ENCODE peak calls at places on chromosomes 16 and 17, in nine cellular contexts. One of them, this sample, is unnamed.

GRCh38 chr17:73423806-73424205 is 112.0 kb upstream of the CDC42EP4 start:
- DNase-seq in stomach: no peak
- DNase-seq in tibial artery: no peak
- DNase-seq in CD4-positive, CD25-positive, alpha-beta regulatory T cell: no peak
- DNase-seq in gastrocnemius medialis: no peak
- DNase-seq in HAP-1: no peak
- DNase-seq in lung: no peak
- DNase-seq in CD8-positive, alpha-beta memory T cell: no peak
- DNase-seq in hepatocyte: no peak
- DNase-seq in this sample: no peak

GRCh38 chr17:29710891-29711418 is 88.2 kb upstream of the CORO6 start:
- DNase-seq in gastrocnemius medialis: peak; percentile 30
- DNase-seq in stomach: no peak
- DNase-seq in lung: no peak
- DNase-seq in hepatocyte: peak; percentile 48
- DNase-seq in HAP-1: no peak
- DNase-seq in tibial artery: peak; percentile 28
- DNase-seq in CD4-positive, CD25-positive, alpha-beta regulatory T cell: no peak
- DNase-seq in CD8-positive, alpha-beta memory T cell: no peak
- DNase-seq in this sample: no peak

GRCh38 chr17:31327534-31328526 is 6.4 kb upstream of the EVI2A start:
- DNase-seq in gastrocnemius medialis: no peak
- DNase-seq in stomach: no peak
- DNase-seq in hepatocyte: no peak
- DNase-seq in HAP-1: no peak
- DNase-seq in tibial artery: no peak
- DNase-seq in lung: no peak
- DNase-seq in CD4-positive, CD25-positive, alpha-beta regulatory T cell: no peak
- DNase-seq in CD8-positive, alpha-beta memory T cell: no peak
- DNase-seq in this sample: no peak

GRCh38 chr17:49984283-49984682 is 10.7 kb downstream of the DLX3 start:
- DNase-seq in HAP-1: no peak
- DNase-seq in CD4-positive, CD25-positive, alpha-beta regulatory T cell: no peak
- DNase-seq in tibial artery: no peak
- DNase-seq in stomach: no peak
- DNase-seq in hepatocyte: no peak
- DNase-seq in gastrocnemius medialis: no peak
- DNase-seq in CD8-positive, alpha-beta memory T cell: no peak
- DNase-seq in lung: no peak
- DNase-seq in this sample: no peak

GRCh38 chr17:35448899-35449227 is 297 bp upstream of the SLFN13 start:
- DNase-seq in lung: no peak
- DNase-seq in hepatocyte: no peak
- DNase-seq in CD4-positive, CD25-positive, alpha-beta regulatory T cell: no peak
- DNase-seq in gastrocnemius medialis: no peak
- DNase-seq in CD8-positive, alpha-beta memory T cell: no peak
- DNase-seq in stomach: no peak
- DNase-seq in tibial artery: no peak
- DNase-seq in HAP-1: no peak
- DNase-seq in this sample: no peak

GRCh38 chr17:45812102-45812501 is 28.0 kb downstream of the CRHR1 start:
- DNase-seq in CD8-positive, alpha-beta memory T cell: no peak
- DNase-seq in HAP-1: no peak
- DNase-seq in tibial artery: no peak
- DNase-seq in lung: no peak
- DNase-seq in hepatocyte: no peak
- DNase-seq in gastrocnemius medialis: no peak
- DNase-seq in stomach: no peak
- DNase-seq in CD4-positive, CD25-positive, alpha-beta regulatory T cell: no peak
- DNase-seq in this sample: no peak

GRCh38 chr16:22423716-22424115 is 49.3 kb upstream of the CDR2 start:
- DNase-seq in stomach: no peak
- DNase-seq in lung: no peak
- DNase-seq in HAP-1: no peak
- DNase-seq in tibial artery: no peak
- DNase-seq in hepatocyte: no peak
- DNase-seq in CD4-positive, CD25-positive, alpha-beta regulatory T cell: no peak
- DNase-seq in gastrocnemius medialis: no peak
- DNase-seq in CD8-positive, alpha-beta memory T cell: no peak
- DNase-seq in this sample: no peak

GRCh38 chr17:45073414-45074070 is 12.4 kb downstream of the NMT1 start:
- DNase-seq in stomach: no peak
- DNase-seq in CD8-positive, alpha-beta memory T cell: no peak
- DNase-seq in HAP-1: no peak
- DNase-seq in CD4-positive, CD25-positive, alpha-beta regulatory T cell: no peak
- DNase-seq in tibial artery: peak; percentile 66
- DNase-seq in hepatocyte: peak; percentile 35
- DNase-seq in lung: no peak
- DNase-seq in gastrocnemius medialis: no peak
- DNase-seq in this sample: peak; percentile 43

GRCh38 chr17:49581645-49581992 is 5.9 kb downstream of the NXPH3 start:
- DNase-seq in CD4-positive, CD25-positive, alpha-beta regulatory T cell: no peak
- DNase-seq in HAP-1: no peak
- DNase-seq in CD8-positive, alpha-beta memory T cell: no peak
- DNase-seq in tibial artery: no peak
- DNase-seq in hepatocyte: no peak
- DNase-seq in lung: no peak
- DNase-seq in stomach: no peak
- DNase-seq in gastrocnemius medialis: no peak
- DNase-seq in this sample: no peak

GRCh38 chr16:19184823-19185509 is 16.9 kb downstream of the SYT17 start:
- DNase-seq in stomach: no peak
- DNase-seq in CD8-positive, alpha-beta memory T cell: no peak
- DNase-seq in gastrocnemius medialis: no peak
- DNase-seq in hepatocyte: no peak
- DNase-seq in HAP-1: no peak
- DNase-seq in tibial artery: no peak
- DNase-seq in CD4-positive, CD25-positive, alpha-beta regulatory T cell: no peak
- DNase-seq in lung: no peak
- DNase-seq in this sample: no peak

DNA sequence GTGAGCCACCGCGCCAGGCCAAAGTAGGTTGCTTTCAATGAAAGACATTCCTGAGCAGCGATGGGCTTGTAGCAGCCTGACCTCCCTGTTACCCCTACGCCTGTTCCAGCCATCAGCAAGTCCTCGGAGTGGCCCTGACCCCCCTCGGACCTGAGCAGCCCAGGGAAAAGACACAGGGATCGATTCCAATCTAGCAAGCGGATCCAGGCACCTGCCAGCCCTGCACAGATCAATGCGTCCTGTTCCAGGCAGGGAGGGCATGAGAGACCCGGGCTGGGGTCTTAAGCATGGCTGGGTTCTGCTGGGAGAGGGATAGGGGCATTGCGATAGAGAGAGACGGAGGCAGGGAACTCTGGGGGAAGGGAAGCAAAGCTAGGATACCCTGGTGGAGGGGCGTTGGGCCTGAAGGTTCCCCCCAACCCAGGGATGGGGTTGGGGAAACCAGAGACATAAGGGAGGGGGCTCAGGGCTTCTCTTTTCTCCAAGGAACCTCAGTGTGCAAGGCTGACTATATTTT is 21.9 kb downstream of the SRCIN1 start:
- DNase-seq in lung: no peak
- DNase-seq in tibial artery: no peak
- DNase-seq in hepatocyte: no peak
- DNase-seq in CD4-positive, CD25-positive, alpha-beta regulatory T cell: no peak
- DNase-seq in CD8-positive, alpha-beta memory T cell: no peak
- DNase-seq in gastrocnemius medialis: no peak
- DNase-seq in HAP-1: no peak
- DNase-seq in stomach: no peak
- DNase-seq in this sample: no peak
- H3K4me3 ChIP-seq in lung: no peak overlapping the region
- H3K4me3 ChIP-seq in tibial artery: no peak overlapping the region
- H3K4me3 ChIP-seq in hepatocyte: no peak overlapping the region
- H3K4me3 ChIP-seq in CD4-positive, CD25-positive, alpha-beta regulatory T cell: no peak overlapping the region
- H3K4me3 ChIP-seq in CD8-positive, alpha-beta memory T cell: no peak overlapping the region
- H3K4me3 ChIP-seq in gastrocnemius medialis: no peak overlapping the region
- H3K4me3 ChIP-seq in HAP-1: no peak overlapping the region
- H3K4me3 ChIP-seq in stomach: no peak overlapping the region
- H3K4me3 ChIP-seq in this sample: no peak overlapping the region

GRCh38 chr16:57481421-57481820 is 4.9 kb downstream of the DOK4 start:
- DNase-seq in tibial artery: no peak
- DNase-seq in stomach: no peak
- DNase-seq in CD8-positive, alpha-beta memory T cell: no peak
- DNase-seq in gastrocnemius medialis: no peak
- DNase-seq in HAP-1: no peak
- DNase-seq in hepatocyte: no peak
- DNase-seq in CD4-positive, CD25-positive, alpha-beta regulatory T cell: no peak
- DNase-seq in lung: no peak
- DNase-seq in this sample: peak; percentile 25
- H3K4me1 ChIP-seq in tibial artery: peaks cover 68% of the 10 kb centered on the region
- H3K4me1 ChIP-seq in stomach: peaks cover 82% of the 10 kb centered on the region
- H3K4me1 ChIP-seq in CD8-positive, alpha-beta memory T cell: peaks cover 15% of the 10 kb centered on the region
- H3K4me1 ChIP-seq in gastrocnemius medialis: no peaks in the 10 kb centered on the region
- H3K4me1 ChIP-seq in HAP-1: peaks cover 8% of the 10 kb centered on the region
- H3K4me1 ChIP-seq in hepatocyte: peaks cover 78% of the 10 kb centered on the region
- H3K4me1 ChIP-seq in CD4-positive, CD25-positive, alpha-beta regulatory T cell: peaks cover 15% of the 10 kb centered on the region
- H3K4me1 ChIP-seq in lung: no peaks in the 10 kb centered on the region
- H3K4me1 ChIP-seq in this sample: peaks cover 17% of the 10 kb centered on the region

GRCh38 chr16:13307255-13307654 is 405.9 kb downstream of the SHISA9 start:
- DNase-seq in lung: no peak
- DNase-seq in HAP-1: no peak
- DNase-seq in tibial artery: no peak
- DNase-seq in stomach: no peak
- DNase-seq in CD8-positive, alpha-beta memory T cell: no peak
- DNase-seq in hepatocyte: no peak
- DNase-seq in CD4-positive, CD25-positive, alpha-beta regulatory T cell: no peak
- DNase-seq in gastrocnemius medialis: no peak
- DNase-seq in this sample: no peak
- H3K27me3 ChIP-seq in lung: no peaks in the 10 kb centered on the region
- H3K27me3 ChIP-seq in HAP-1: no peaks in the 10 kb centered on the region
- H3K27me3 ChIP-seq in tibial artery: no peaks in the 10 kb centered on the region
- H3K27me3 ChIP-seq in stomach: no peaks in the 10 kb centered on the region
- H3K27me3 ChIP-seq in CD8-positive, alpha-beta memory T cell: no peaks in the 10 kb centered on the region
- H3K27me3 ChIP-seq in hepatocyte: no peaks in the 10 kb centered on the region
- H3K27me3 ChIP-seq in CD4-positive, CD25-positive, alpha-beta regulatory T cell: no peaks in the 10 kb centered on the region
- H3K27me3 ChIP-seq in gastrocnemius medialis: no peaks in the 10 kb centered on the region
- H3K27me3 ChIP-seq in this sample: no peaks in the 10 kb centered on the region

DNA sequence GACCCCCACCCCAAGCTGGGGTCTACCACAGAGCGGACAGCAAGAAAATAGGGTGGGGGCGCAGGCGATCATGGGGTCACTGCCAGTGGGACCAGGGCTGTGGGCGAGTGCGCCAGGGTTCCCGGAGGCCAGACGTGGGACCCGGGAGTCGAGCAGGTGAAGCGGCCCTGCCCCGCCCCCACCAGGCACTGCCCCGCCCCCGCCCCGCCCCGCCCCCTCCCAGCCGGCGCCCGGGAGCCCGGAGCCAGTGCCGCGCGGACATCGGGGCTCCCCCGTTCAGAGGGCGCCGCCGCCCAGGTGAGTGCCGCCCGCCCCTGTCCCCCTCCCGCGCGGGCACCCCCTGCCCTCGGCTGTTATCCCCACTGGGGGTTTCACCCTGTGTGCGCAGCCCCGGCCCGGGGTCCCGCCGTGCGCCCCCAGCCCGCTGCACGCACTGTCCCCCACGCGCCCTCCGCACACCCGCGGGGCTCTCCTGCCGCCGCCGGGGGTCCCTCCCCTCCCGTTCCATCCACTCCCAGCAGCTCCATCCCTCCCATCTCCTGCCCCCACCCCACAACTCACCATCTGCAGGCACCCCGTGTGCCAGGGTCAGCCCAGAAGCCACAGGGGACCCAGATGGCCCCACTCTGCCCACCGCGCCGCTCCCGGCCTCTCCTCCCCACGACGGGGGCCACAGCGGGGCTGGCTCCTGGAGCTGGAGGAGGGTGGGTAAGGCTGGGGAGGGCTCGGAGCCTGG is at the start of gene SSTR5:
- DNase-seq in HAP-1: no peak
- DNase-seq in tibial artery: no peak
- DNase-seq in hepatocyte: no peak
- DNase-seq in CD4-positive, CD25-positive, alpha-beta regulatory T cell: no peak
- DNase-seq in lung: no peak
- DNase-seq in stomach: no peak
- DNase-seq in CD8-positive, alpha-beta memory T cell: no peak
- DNase-seq in gastrocnemius medialis: no peak
- DNase-seq in this sample: no peak
- H3K4me3 ChIP-seq in HAP-1: no peak within 1 kb of the TSS
- H3K4me3 ChIP-seq in tibial artery: no peak within 1 kb of the TSS
- H3K4me3 ChIP-seq in hepatocyte: no peak within 1 kb of the TSS
- H3K4me3 ChIP-seq in CD4-positive, CD25-positive, alpha-beta regulatory T cell: no peak within 1 kb of the TSS
- H3K4me3 ChIP-seq in lung: no peak within 1 kb of the TSS
- H3K4me3 ChIP-seq in stomach: no peak within 1 kb of the TSS
- H3K4me3 ChIP-seq in CD8-positive, alpha-beta memory T cell: no peak within 1 kb of the TSS
- H3K4me3 ChIP-seq in gastrocnemius medialis: no peak within 1 kb of the TSS
- H3K4me3 ChIP-seq in this sample: no peak within 1 kb of the TSS

GRCh38 chr17:66348605-66349165 is 46.3 kb downstream of the PRKCA start:
- DNase-seq in lung: peak; percentile 62
- DNase-seq in HAP-1: peak; percentile 21
- DNase-seq in tibial artery: no peak
- DNase-seq in gastrocnemius medialis: peak; percentile 18
- DNase-seq in CD4-positive, CD25-positive, alpha-beta regulatory T cell: no peak
- DNase-seq in stomach: peak; percentile 39
- DNase-seq in CD8-positive, alpha-beta memory T cell: no peak
- DNase-seq in hepatocyte: peak; percentile 82
- DNase-seq in this sample: no peak

GRCh38 chr17:66349549-66350245 is 47.3 kb downstream of the PRKCA start:
- DNase-seq in gastrocnemius medialis: peak; percentile 57
- DNase-seq in CD8-positive, alpha-beta memory T cell: no peak
- DNase-seq in CD4-positive, CD25-positive, alpha-beta regulatory T cell: no peak
- DNase-seq in tibial artery: no peak
- DNase-seq in stomach: no peak
- DNase-seq in HAP-1: no peak
- DNase-seq in lung: no peak
- DNase-seq in hepatocyte: no peak
- DNase-seq in this sample: no peak

GRCh38 chr17:66353937-66354401 is 51.6 kb downstream of the PRKCA start:
- DNase-seq in gastrocnemius medialis: no peak
- DNase-seq in CD4-positive, CD25-positive, alpha-beta regulatory T cell: no peak
- DNase-seq in CD8-positive, alpha-beta memory T cell: no peak
- DNase-seq in stomach: no peak
- DNase-seq in lung: no peak
- DNase-seq in HAP-1: no peak
- DNase-seq in tibial artery: no peak
- DNase-seq in hepatocyte: no peak
- DNase-seq in this sample: no peak

GRCh38 chr17:66351701-66352100 is 49.3 kb downstream of the PRKCA start:
- DNase-seq in gastrocnemius medialis: no peak
- DNase-seq in stomach: no peak
- DNase-seq in lung: no peak
- DNase-seq in HAP-1: no peak
- DNase-seq in CD4-positive, CD25-positive, alpha-beta regulatory T cell: no peak
- DNase-seq in CD8-positive, alpha-beta memory T cell: no peak
- DNase-seq in hepatocyte: no peak
- DNase-seq in tibial artery: no peak
- DNase-seq in this sample: no peak

DNA sequence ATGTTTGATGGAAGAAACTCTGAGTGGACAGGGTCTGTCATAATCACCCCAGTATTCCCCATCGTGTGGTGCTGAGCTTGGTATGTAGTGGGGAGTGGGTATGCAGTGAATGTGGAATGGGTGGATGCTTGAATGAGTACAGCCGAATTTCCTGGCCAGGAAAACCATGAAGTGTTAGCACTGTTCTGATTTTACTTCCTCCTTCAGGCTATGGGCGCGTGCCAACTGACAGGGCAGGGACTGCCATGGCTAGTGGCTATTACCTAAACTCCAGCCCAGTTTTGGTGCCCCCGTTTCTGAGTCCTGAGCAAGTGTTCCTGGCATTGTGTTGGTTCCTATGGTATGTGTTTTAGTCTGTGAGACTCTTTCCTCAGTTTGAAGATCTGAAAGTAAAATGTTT is 48.6 kb downstream of the PRKCA start:
- DNase-seq in lung: peak; percentile 78
- DNase-seq in HAP-1: no peak
- DNase-seq in hepatocyte: no peak
- DNase-seq in gastrocnemius medialis: peak; percentile 6
- DNase-seq in stomach: peak; percentile 84
- DNase-seq in tibial artery: peak; percentile 63
- DNase-seq in CD4-positive, CD25-positive, alpha-beta regulatory T cell: no peak
- DNase-seq in CD8-positive, alpha-beta memory T cell: no peak
- DNase-seq in this sample: peak; percentile 28
- H3K4me1 ChIP-seq in lung: peaks cover 5% of the 10 kb centered on the region
- H3K4me1 ChIP-seq in HAP-1: peaks cover 20% of the 10 kb centered on the region
- H3K4me1 ChIP-seq in hepatocyte: peaks cover 45% of the 10 kb centered on the region
- H3K4me1 ChIP-seq in gastrocnemius medialis: peaks cover 23% of the 10 kb centered on the region
- H3K4me1 ChIP-seq in stomach: peaks cover 27% of the 10 kb centered on the region
- H3K4me1 ChIP-seq in tibial artery: peaks cover 4% of the 10 kb centered on the region
- H3K4me1 ChIP-seq in CD4-positive, CD25-positive, alpha-beta regulatory T cell: no peaks in the 10 kb centered on the region
- H3K4me1 ChIP-seq in CD8-positive, alpha-beta memory T cell: peaks cover 43% of the 10 kb centered on the region
- H3K4me1 ChIP-seq in this sample: no peaks in the 10 kb centered on the region

This sample was measured in right cardiac atrium.